ENCODE peak calls at places on chromosome 18, in ten cellular contexts. X is AG10803; G is NCI-H1105 treated with DMSO at 0.1 percent for 48 hours; N is hippocampal formation; A is HL-60; H is activated CD4-positive, alpha-beta T cell treated with anti-CD3 and anti-CD28 coated beads, Interleukin-2, amount 50 U/mL, for 24 hours; Z is globus pallidus; W is activated gamma-delta T cell treated with anti-CD3 and anti-CD28 coated beads, Interleukin-2, amount 50 U/mL, for 16 hours; I is LoVo; B is GM12891. P is an unnamed sample.

GRCh38 chr18:42640160-42640559 is 475.3 kb downstream of the RIT2 start:
- DNase-seq in W (no peak), H (no peak), A (no peak), B (no peak), G (no peak), I (peak), Z (no peak), N (no peak), X (no peak), P (no peak)

GRCh38 chr18:21391074-21391673 is 149.1 kb downstream of the GREB1L start:
- DNase-seq in N (no peak), B (no peak), A (no peak), X (peak), W (no peak), G (no peak), H (no peak), Z (no peak), I (peak), P (no peak)

GRCh38 chr18:59616501-59616900 is 80.7 kb downstream of the CCBE1 start:
- DNase-seq in B (no peak), Z (no peak), X (no peak), N (no peak), W (no peak), H (no peak), I (no peak), A (no peak), G (no peak), P (no peak)

GRCh38 chr18:24992491-24992890 is 359.5 kb downstream of the ZNF521 start:
- DNase-seq in Z (no peak), G (no peak), X (no peak), N (no peak), B (no peak), I (no peak), A (no peak), W (no peak), H (no peak), P (no peak)

GRCh38 chr18:24185805-24186204 is 46.9 kb downstream of the CABYR start:
- DNase-seq in A (no peak), W (no peak), N (no peak), H (no peak), I (no peak), B (no peak), G (no peak), X (no peak), Z (no peak), P (no peak)

GRCh38 chr18:70256184-70256583 is 32.7 kb upstream of the SOCS6 start:
- DNase-seq in H (no peak), Z (no peak), B (no peak), I (no peak), X (no peak), N (no peak), G (no peak), W (no peak), A (no peak), P (no peak)

GRCh38 chr18:59621027-59621426 is 76.2 kb downstream of the CCBE1 start:
- DNase-seq in I (no peak), G (no peak), X (no peak), B (no peak), A (no peak), Z (no peak), N (no peak), H (no peak), W (no peak), P (no peak)

GRCh38 chr18:75086494-75087034 is 122.4 kb downstream of the PTGR3 start:
- DNase-seq in N (no peak), X (no peak), A (no peak), W (no peak), H (no peak), G (no peak), B (no peak), Z (no peak), I (no peak), P (no peak)

GRCh38 chr18:26436176-26437031 is 111.9 kb downstream of the KCTD1 start:
- DNase-seq in H (no peak), W (no peak), I (peak), X (peak), G (no peak), A (no peak), N (no peak), B (no peak), Z (no peak), P (no peak)

GRCh38 chr18:49431563-49431962 is 28.9 kb downstream of the DYM start:
- DNase-seq in H (no peak), G (no peak), A (no peak), W (no peak), N (no peak), I (no peak), Z (no peak), X (no peak), B (no peak), P (no peak)

GRCh38 chr18:55509631-55510372 is 78.2 kb downstream of the TCF4 start:
- DNase-seq in N (no peak), A (no peak), X (peak), Z (no peak), H (no peak), W (no peak), B (peak), I (peak), G (no peak), P (no peak)

GRCh38 chr18:42275138-42275535 is 320.1 kb downstream of the PIK3C3 start:
- DNase-seq in N (no peak), I (no peak), B (no peak), G (no peak), Z (peak), X (no peak), A (no peak), W (no peak), H (no peak), P (no peak)

GRCh38 chr18:5661179-5661578 is 117.4 kb upstream of the EPB41L3 start:
- DNase-seq in W (no peak), X (no peak), N (no peak), H (no peak), Z (no peak), I (no peak), B (no peak), G (no peak), A (no peak), P (no peak)

GRCh38 chr18:41959045-41959444 is 4.0 kb downstream of the PIK3C3 start:
- DNase-seq in A (no peak), N (no peak), Z (no peak), I (no peak), H (no peak), W (no peak), G (no peak), X (no peak), B (no peak), P (no peak)

GRCh38 chr18:47737956-47738355 is 192.5 kb downstream of the SMAD2 start:
- DNase-seq in I (no peak), G (no peak), A (no peak), W (no peak), X (no peak), Z (no peak), H (no peak), N (no peak), B (no peak), P (no peak)

GRCh38 chr18:48099481-48100167 is 169.2 kb upstream of the SMAD2 start:
- DNase-seq in I (no peak), G (no peak), H (no peak), Z (no peak), N (no peak), W (no peak), X (no peak), B (no peak), A (no peak), P (no peak)

GRCh38 chr18:35267809-35268208 is 22.2 kb downstream of the ZSCAN30 start:
- DNase-seq in Z (no peak), N (no peak), B (no peak), I (no peak), X (no peak), A (no peak), H (no peak), G (no peak), W (no peak), P (peak)

GRCh38 chr18:38940863-38941531 is 1375.4 kb upstream of the CELF4 start:
- DNase-seq in I (peak), Z (no peak), W (peak), A (peak), B (peak), H (peak), X (no peak), G (no peak), N (no peak), P (no peak)

GRCh38 chr18:13547347-13547746 is 179.0 kb downstream of the FAM210A start:
- DNase-seq in G (no peak), A (no peak), N (no peak), W (no peak), I (no peak), Z (no peak), B (no peak), H (no peak), X (no peak), P (no peak)

GRCh38 chr18:61891874-61892273 is 933 bp downstream of the RNF152 start:
- DNase-seq in B (no peak), X (no peak), Z (no peak), G (no peak), N (no peak), H (no peak), A (no peak), W (no peak), I (no peak), P (no peak)

GRCh38 chr18:43661570-43661969 is 384.3 kb upstream of the SYT4 start:
- DNase-seq in I (peak), G (peak), A (peak), B (no peak), H (no peak), X (peak), W (no peak), Z (no peak), N (no peak), P (no peak)

P was measured in aorta.